ENCODE peak calls at places on chromosomes 4 and X, in six cellular contexts. One of them, this sample, is unnamed.

GRCh38 chrX:78029663-78030062 is 60.2 kb upstream of the PGAM4 start:
- DNase-seq in PC-3: peak; percentile 66
- DNase-seq in fibroblast of mammary gland: peak; percentile 45
- DNase-seq in neural crest cell: peak; percentile 2
- DNase-seq in left ventricle myocardium inferior: peak; percentile 13
- DNase-seq in heart right ventricle: peak; percentile 4
- DNase-seq in this sample: peak; percentile 3

GRCh38 chr4:93760284-93760683 is 68.3 kb upstream of the ATOH1 start:
- DNase-seq in neural crest cell: no peak
- DNase-seq in left ventricle myocardium inferior: no peak
- DNase-seq in heart right ventricle: no peak
- DNase-seq in fibroblast of mammary gland: no peak
- DNase-seq in PC-3: no peak
- DNase-seq in this sample: no peak

GRCh38 chr4:101155859-101156430 is 191.4 kb downstream of the PPP3CA start:
- DNase-seq in heart right ventricle: no peak
- DNase-seq in neural crest cell: no peak
- DNase-seq in fibroblast of mammary gland: no peak
- DNase-seq in PC-3: no peak
- DNase-seq in left ventricle myocardium inferior: no peak
- DNase-seq in this sample: no peak

GRCh38 chr4:122591196-122591595 is 29.7 kb downstream of the IL21 start:
- DNase-seq in PC-3: no peak
- DNase-seq in fibroblast of mammary gland: no peak
- DNase-seq in neural crest cell: no peak
- DNase-seq in heart right ventricle: no peak
- DNase-seq in left ventricle myocardium inferior: no peak
- DNase-seq in this sample: no peak

GRCh38 chr4:52637116-52637515 is 22.0 kb downstream of the USP46 start:
- DNase-seq in neural crest cell: no peak
- DNase-seq in heart right ventricle: no peak
- DNase-seq in PC-3: no peak
- DNase-seq in fibroblast of mammary gland: no peak
- DNase-seq in left ventricle myocardium inferior: no peak
- DNase-seq in this sample: no peak

GRCh38 chrX:147738260-147738659 is 173.5 kb upstream of the FMR1 start:
- DNase-seq in PC-3: no peak
- DNase-seq in left ventricle myocardium inferior: no peak
- DNase-seq in fibroblast of mammary gland: no peak
- DNase-seq in neural crest cell: no peak
- DNase-seq in heart right ventricle: no peak
- DNase-seq in this sample: no peak

GRCh38 chrX:120560405-120560841 is 339 bp downstream of the CUL4B start:
- DNase-seq in neural crest cell: peak; percentile 1
- DNase-seq in fibroblast of mammary gland: peak; percentile 47
- DNase-seq in heart right ventricle: no peak
- DNase-seq in left ventricle myocardium inferior: peak; percentile 13
- DNase-seq in PC-3: peak; percentile 42
- DNase-seq in this sample: peak; percentile 10

GRCh38 chr4:128310266-128310697 is 22.7 kb upstream of the PGRMC2 start:
- DNase-seq in left ventricle myocardium inferior: peak; percentile 25
- DNase-seq in fibroblast of mammary gland: peak; percentile 34
- DNase-seq in heart right ventricle: peak; percentile 35
- DNase-seq in PC-3: no peak
- DNase-seq in neural crest cell: no peak
- DNase-seq in this sample: no peak

GRCh38 chrX:68196939-68197791 is 236.1 kb downstream of the OPHN1 start:
- DNase-seq in heart right ventricle: peak; percentile 19
- DNase-seq in PC-3: peak; percentile 83
- DNase-seq in fibroblast of mammary gland: peak; percentile 53
- DNase-seq in neural crest cell: peak; percentile 4
- DNase-seq in left ventricle myocardium inferior: no peak
- DNase-seq in this sample: peak; percentile 12

GRCh38 chr4:4461850-4462249 is 74.9 kb downstream of the NSG1 start:
- DNase-seq in neural crest cell: no peak
- DNase-seq in left ventricle myocardium inferior: no peak
- DNase-seq in fibroblast of mammary gland: no peak
- DNase-seq in heart right ventricle: no peak
- DNase-seq in PC-3: no peak
- DNase-seq in this sample: no peak

GRCh38 chr4:7042697-7043464 is at the start of gene TADA2B:
- DNase-seq in fibroblast of mammary gland: peak; percentile 95
- DNase-seq in heart right ventricle: peak; percentile 96
- DNase-seq in PC-3: peak; percentile 95
- DNase-seq in left ventricle myocardium inferior: peak; percentile 97
- DNase-seq in neural crest cell: peak; percentile 95
- DNase-seq in this sample: peak; percentile 95

GRCh38 chrX:28126886-28127285 is 145.6 kb upstream of the DCAF8L1 start:
- DNase-seq in fibroblast of mammary gland: no peak
- DNase-seq in neural crest cell: no peak
- DNase-seq in left ventricle myocardium inferior: no peak
- DNase-seq in PC-3: no peak
- DNase-seq in heart right ventricle: no peak
- DNase-seq in this sample: no peak

GRCh38 chr4:22534374-22534773 is 18.5 kb upstream of the ADGRA3 start:
- DNase-seq in fibroblast of mammary gland: no peak
- DNase-seq in left ventricle myocardium inferior: no peak
- DNase-seq in neural crest cell: no peak
- DNase-seq in heart right ventricle: no peak
- DNase-seq in PC-3: no peak
- DNase-seq in this sample: no peak

GRCh38 chr4:80266267-80266901 is at the start of gene FGF5:
- DNase-seq in PC-3: peak; percentile 76
- DNase-seq in heart right ventricle: peak; percentile 30
- DNase-seq in neural crest cell: peak; percentile 30
- DNase-seq in left ventricle myocardium inferior: peak; percentile 25
- DNase-seq in fibroblast of mammary gland: peak; percentile 90
- DNase-seq in this sample: peak; percentile 90

GRCh38 chrX:108353452-108353851 is 84.8 kb downstream of the COL4A6 start:
- DNase-seq in left ventricle myocardium inferior: no peak
- DNase-seq in neural crest cell: no peak
- DNase-seq in heart right ventricle: no peak
- DNase-seq in PC-3: no peak
- DNase-seq in fibroblast of mammary gland: no peak
- DNase-seq in this sample: no peak

GRCh38 chr4:52552778-52553177 is 106.3 kb downstream of the USP46 start:
- DNase-seq in PC-3: peak; percentile 28
- DNase-seq in neural crest cell: no peak
- DNase-seq in heart right ventricle: no peak
- DNase-seq in left ventricle myocardium inferior: no peak
- DNase-seq in fibroblast of mammary gland: no peak
- DNase-seq in this sample: no peak

GRCh38 chr4:21986312-21986711 is 37.7 kb upstream of the KCNIP4 start:
- DNase-seq in PC-3: no peak
- DNase-seq in heart right ventricle: no peak
- DNase-seq in neural crest cell: no peak
- DNase-seq in fibroblast of mammary gland: no peak
- DNase-seq in left ventricle myocardium inferior: no peak
- DNase-seq in this sample: no peak

GRCh38 chr4:94532016-94532789 is 80.5 kb downstream of the PDLIM5 start:
- DNase-seq in heart right ventricle: no peak
- DNase-seq in fibroblast of mammary gland: peak; percentile 46
- DNase-seq in left ventricle myocardium inferior: no peak
- DNase-seq in PC-3: peak; percentile 92
- DNase-seq in neural crest cell: no peak
- DNase-seq in this sample: no peak

GRCh38 chr4:80043534-80043933 is 29.5 kb downstream of the ANTXR2 start:
- DNase-seq in PC-3: no peak
- DNase-seq in neural crest cell: no peak
- DNase-seq in heart right ventricle: no peak
- DNase-seq in left ventricle myocardium inferior: peak; percentile 19
- DNase-seq in fibroblast of mammary gland: no peak
- DNase-seq in this sample: no peak

GRCh38 chrX:113059714-113060113 is 219.1 kb upstream of the AMOT start:
- DNase-seq in left ventricle myocardium inferior: no peak
- DNase-seq in PC-3: no peak
- DNase-seq in fibroblast of mammary gland: peak; percentile 5
- DNase-seq in neural crest cell: no peak
- DNase-seq in heart right ventricle: no peak
- DNase-seq in this sample: peak; percentile 35

GRCh38 chr4:13547563-13548041 is 3.3 kb upstream of the NKX3-2 start:
- DNase-seq in left ventricle myocardium inferior: no peak
- DNase-seq in PC-3: no peak
- DNase-seq in neural crest cell: no peak
- DNase-seq in fibroblast of mammary gland: no peak
- DNase-seq in heart right ventricle: no peak
- DNase-seq in this sample: no peak

GRCh38 chr4:176236909-176237308 is 32.1 kb downstream of the ASB5 start:
- DNase-seq in left ventricle myocardium inferior: no peak
- DNase-seq in PC-3: peak; percentile 55
- DNase-seq in neural crest cell: no peak
- DNase-seq in fibroblast of mammary gland: peak; percentile 10
- DNase-seq in heart right ventricle: no peak
- DNase-seq in this sample: no peak

GRCh38 chr4:53785996-53786395 is 194.7 kb upstream of the LNX1 start:
- DNase-seq in PC-3: no peak
- DNase-seq in heart right ventricle: no peak
- DNase-seq in neural crest cell: no peak
- DNase-seq in left ventricle myocardium inferior: no peak
- DNase-seq in fibroblast of mammary gland: no peak
- DNase-seq in this sample: no peak

GRCh38 chrX:86930419-86930818 is 587.2 kb upstream of the KLHL4 start:
- DNase-seq in neural crest cell: no peak
- DNase-seq in heart right ventricle: no peak
- DNase-seq in PC-3: no peak
- DNase-seq in fibroblast of mammary gland: no peak
- DNase-seq in left ventricle myocardium inferior: no peak
- DNase-seq in this sample: no peak

GRCh38 chr4:127400736-127401346 is 231.9 kb upstream of the INTU start:
- DNase-seq in heart right ventricle: peak; percentile 47
- DNase-seq in PC-3: peak; percentile 68
- DNase-seq in left ventricle myocardium inferior: peak; percentile 28
- DNase-seq in neural crest cell: peak; percentile 57
- DNase-seq in fibroblast of mammary gland: peak; percentile 85
- DNase-seq in this sample: peak; percentile 65

GRCh38 chrX:48107717-48108116 is 22.7 kb upstream of the SPACA5B start:
- DNase-seq in heart right ventricle: no peak
- DNase-seq in neural crest cell: no peak
- DNase-seq in fibroblast of mammary gland: no peak
- DNase-seq in left ventricle myocardium inferior: no peak
- DNase-seq in PC-3: no peak
- DNase-seq in this sample: no peak

GRCh38 chr4:67776746-67777145 is 22.6 kb upstream of the GNRHR start:
- DNase-seq in PC-3: no peak
- DNase-seq in left ventricle myocardium inferior: no peak
- DNase-seq in heart right ventricle: no peak
- DNase-seq in neural crest cell: no peak
- DNase-seq in fibroblast of mammary gland: no peak
- DNase-seq in this sample: no peak

GRCh38 chrX:118536204-118536603 is 40.6 kb downstream of the DOCK11 start:
- DNase-seq in fibroblast of mammary gland: no peak
- DNase-seq in left ventricle myocardium inferior: no peak
- DNase-seq in PC-3: no peak
- DNase-seq in heart right ventricle: no peak
- DNase-seq in neural crest cell: no peak
- DNase-seq in this sample: no peak

GRCh38 chr4:44928062-44928380 is 201.7 kb upstream of the GNPDA2 start:
- DNase-seq in fibroblast of mammary gland: no peak
- DNase-seq in neural crest cell: no peak
- DNase-seq in heart right ventricle: no peak
- DNase-seq in PC-3: no peak
- DNase-seq in left ventricle myocardium inferior: no peak
- DNase-seq in this sample: no peak

GRCh38 chr4:44928785-44929184 is 202.4 kb upstream of the GNPDA2 start:
- DNase-seq in heart right ventricle: no peak
- DNase-seq in fibroblast of mammary gland: no peak
- DNase-seq in left ventricle myocardium inferior: no peak
- DNase-seq in neural crest cell: no peak
- DNase-seq in PC-3: no peak
- DNase-seq in this sample: no peak

GRCh38 chr4:44931720-44932119 is 205.4 kb upstream of the GNPDA2 start:
- DNase-seq in neural crest cell: no peak
- DNase-seq in fibroblast of mammary gland: no peak
- DNase-seq in left ventricle myocardium inferior: no peak
- DNase-seq in heart right ventricle: no peak
- DNase-seq in PC-3: no peak
- DNase-seq in this sample: no peak

GRCh38 chr4:44927361-44928061 is 201.2 kb upstream of the GNPDA2 start:
- DNase-seq in neural crest cell: no peak
- DNase-seq in fibroblast of mammary gland: peak; percentile 47
- DNase-seq in PC-3: peak; percentile 57
- DNase-seq in heart right ventricle: no peak
- DNase-seq in left ventricle myocardium inferior: no peak
- DNase-seq in this sample: no peak
- TF ChIP-seq CTCF in neural crest cell: peak; percentile 82
- TF ChIP-seq CTCF in fibroblast of mammary gland: peak; percentile 47
- TF ChIP-seq CTCF in PC-3: peak; percentile 66
- TF ChIP-seq CTCF in heart right ventricle: peak; percentile 60
- TF ChIP-seq CTCF in left ventricle myocardium inferior: peak; percentile 67
- TF ChIP-seq CTCF in this sample: no peak

GRCh38 chrX:122739770-122740169 is 444.3 kb upstream of the GRIA3 start:
- DNase-seq in fibroblast of mammary gland: no peak
- DNase-seq in neural crest cell: no peak
- DNase-seq in heart right ventricle: no peak
- DNase-seq in left ventricle myocardium inferior: no peak
- DNase-seq in PC-3: no peak
- DNase-seq in this sample: no peak
- TF ChIP-seq CTCF in fibroblast of mammary gland: no peak
- TF ChIP-seq CTCF in neural crest cell: no peak
- TF ChIP-seq CTCF in heart right ventricle: no peak
- TF ChIP-seq CTCF in left ventricle myocardium inferior: no peak
- TF ChIP-seq CTCF in PC-3: no peak
- TF ChIP-seq CTCF in this sample: peak; percentile 17

GRCh38 chr4:25953740-25954139 is 39.7 kb downstream of the SMIM20 start:
- DNase-seq in left ventricle myocardium inferior: no peak
- DNase-seq in PC-3: peak; percentile 77
- DNase-seq in fibroblast of mammary gland: peak; percentile 71
- DNase-seq in neural crest cell: peak; percentile 9
- DNase-seq in heart right ventricle: no peak
- DNase-seq in this sample: no peak
- TF ChIP-seq CTCF in left ventricle myocardium inferior: no peak
- TF ChIP-seq CTCF in PC-3: no peak
- TF ChIP-seq CTCF in fibroblast of mammary gland: peak; percentile 22
- TF ChIP-seq CTCF in neural crest cell: peak; percentile 28
- TF ChIP-seq CTCF in heart right ventricle: no peak
- TF ChIP-seq CTCF in this sample: peak; percentile 8

DNA sequence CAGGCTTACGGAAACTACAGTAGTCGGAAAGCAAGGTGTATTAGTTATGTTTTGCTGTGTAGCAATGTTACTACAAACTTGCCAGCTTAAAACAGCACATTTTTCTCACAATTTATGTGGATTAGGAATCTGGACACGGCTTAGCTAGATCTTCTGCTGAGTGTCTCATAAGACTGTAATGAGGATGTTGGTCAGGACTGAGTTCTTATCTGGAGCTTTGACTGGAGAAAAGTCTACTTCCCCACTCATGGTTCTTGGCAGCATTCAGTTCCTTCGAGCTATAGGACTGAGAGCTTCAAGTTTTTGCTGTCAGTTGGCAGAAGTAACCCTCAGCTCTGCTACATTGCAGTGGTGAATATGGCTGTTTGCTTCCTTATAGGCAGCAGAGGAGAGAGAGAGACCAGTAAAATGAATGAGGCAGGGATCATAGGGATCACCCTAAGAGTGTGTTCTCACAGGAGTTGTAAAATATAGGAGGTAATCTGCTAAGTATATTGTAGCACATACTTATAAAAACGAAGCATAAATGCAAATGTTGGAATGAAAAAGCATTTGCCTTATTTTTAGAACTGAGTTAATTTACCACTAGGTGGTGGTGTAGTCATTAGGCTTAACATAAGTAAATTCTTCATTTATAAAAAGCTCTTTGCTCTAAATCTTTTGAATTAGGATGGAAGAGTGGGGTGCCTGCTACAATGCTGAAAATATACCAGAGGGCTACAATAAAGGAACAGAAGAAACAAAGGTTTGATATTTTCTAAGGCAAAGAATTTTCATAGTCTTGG is 38.6 kb downstream of the ALG13 start:
- DNase-seq in fibroblast of mammary gland: peak; percentile 16
- DNase-seq in heart right ventricle: no peak
- DNase-seq in PC-3: peak; percentile 12
- DNase-seq in neural crest cell: no peak
- DNase-seq in left ventricle myocardium inferior: no peak
- DNase-seq in this sample: no peak
- TF ChIP-seq CTCF in fibroblast of mammary gland: peak; percentile 35
- TF ChIP-seq CTCF in heart right ventricle: peak; percentile 41
- TF ChIP-seq CTCF in PC-3: peak; percentile 51
- TF ChIP-seq CTCF in neural crest cell: peak; percentile 61
- TF ChIP-seq CTCF in left ventricle myocardium inferior: no peak
- TF ChIP-seq CTCF in this sample: peak; percentile 33

This sample was measured in AG09319.